ENCODE peak calls at places on chromosome 3, in nine cellular contexts. One of them, this sample, is unnamed.

GRCh38 chr3:17738219-17738618 is 4.2 kb downstream of the TBC1D5 start:
- DNase-seq in GM06990: no peak
- DNase-seq in T-helper 9 cell: no peak
- DNase-seq in iPS DF 19.7: no peak
- DNase-seq in SW 1271: no peak
- DNase-seq in amniotic stem cell: no peak
- DNase-seq in neural progenitor cell: no peak
- DNase-seq in NCI-H1417: no peak
- DNase-seq in COR-L47: no peak
- DNase-seq in this sample: no peak

GRCh38 chr3:31960793-31961431 is 20.1 kb downstream of the OSBPL10 start:
- DNase-seq in GM06990: no peak
- DNase-seq in T-helper 9 cell: no peak
- DNase-seq in iPS DF 19.7: no peak
- DNase-seq in SW 1271: peak; percentile 11
- DNase-seq in amniotic stem cell: no peak
- DNase-seq in neural progenitor cell: no peak
- DNase-seq in NCI-H1417: no peak
- DNase-seq in COR-L47: no peak
- DNase-seq in this sample: no peak

GRCh38 chr3:147651107-147651506 is 241.9 kb downstream of the ZIC1 start:
- DNase-seq in GM06990: no peak
- DNase-seq in T-helper 9 cell: no peak
- DNase-seq in iPS DF 19.7: no peak
- DNase-seq in SW 1271: no peak
- DNase-seq in amniotic stem cell: no peak
- DNase-seq in neural progenitor cell: no peak
- DNase-seq in NCI-H1417: no peak
- DNase-seq in COR-L47: no peak
- DNase-seq in this sample: no peak

GRCh38 chr3:9600597-9600996 is 47.0 kb upstream of the LHFPL4 start:
- DNase-seq in GM06990: no peak
- DNase-seq in T-helper 9 cell: no peak
- DNase-seq in iPS DF 19.7: no peak
- DNase-seq in SW 1271: no peak
- DNase-seq in amniotic stem cell: no peak
- DNase-seq in neural progenitor cell: no peak
- DNase-seq in NCI-H1417: peak; percentile 28
- DNase-seq in COR-L47: no peak
- DNase-seq in this sample: no peak

GRCh38 chr3:43759297-43759782 is 68.6 kb downstream of the ABHD5 start:
- DNase-seq in GM06990: no peak
- DNase-seq in T-helper 9 cell: no peak
- DNase-seq in iPS DF 19.7: no peak
- DNase-seq in SW 1271: peak; percentile 80
- DNase-seq in amniotic stem cell: no peak
- DNase-seq in neural progenitor cell: no peak
- DNase-seq in NCI-H1417: no peak
- DNase-seq in COR-L47: no peak
- DNase-seq in this sample: peak; percentile 89

GRCh38 chr3:130997291-130997690 is 29.3 kb downstream of the ASTE1 start:
- DNase-seq in GM06990: no peak
- DNase-seq in T-helper 9 cell: no peak
- DNase-seq in iPS DF 19.7: no peak
- DNase-seq in SW 1271: no peak
- DNase-seq in amniotic stem cell: no peak
- DNase-seq in neural progenitor cell: no peak
- DNase-seq in NCI-H1417: no peak
- DNase-seq in COR-L47: no peak
- DNase-seq in this sample: no peak

GRCh38 chr3:122902326-122902725 is 107.5 kb downstream of the SLC49A4 start:
- DNase-seq in GM06990: no peak
- DNase-seq in T-helper 9 cell: no peak
- DNase-seq in iPS DF 19.7: no peak
- DNase-seq in SW 1271: no peak
- DNase-seq in amniotic stem cell: no peak
- DNase-seq in neural progenitor cell: no peak
- DNase-seq in NCI-H1417: no peak
- DNase-seq in COR-L47: no peak
- DNase-seq in this sample: no peak

GRCh38 chr3:76138921-76139320 is 353.6 kb upstream of the ZNF717 start:
- DNase-seq in GM06990: no peak
- DNase-seq in T-helper 9 cell: no peak
- DNase-seq in iPS DF 19.7: no peak
- DNase-seq in SW 1271: no peak
- DNase-seq in amniotic stem cell: no peak
- DNase-seq in neural progenitor cell: no peak
- DNase-seq in NCI-H1417: no peak
- DNase-seq in COR-L47: no peak
- DNase-seq in this sample: no peak

GRCh38 chr3:188037116-188037718 is 116.7 kb upstream of the LPP start:
- DNase-seq in GM06990: no peak
- DNase-seq in T-helper 9 cell: no peak
- DNase-seq in iPS DF 19.7: no peak
- DNase-seq in SW 1271: peak; percentile 33
- DNase-seq in amniotic stem cell: no peak
- DNase-seq in neural progenitor cell: peak; percentile 52
- DNase-seq in NCI-H1417: no peak
- DNase-seq in COR-L47: no peak
- DNase-seq in this sample: no peak

GRCh38 chr3:131083190-131083863 is 56.6 kb downstream of the NEK11 start:
- DNase-seq in GM06990: peak; percentile 3
- DNase-seq in T-helper 9 cell: no peak
- DNase-seq in iPS DF 19.7: no peak
- DNase-seq in SW 1271: no peak
- DNase-seq in amniotic stem cell: no peak
- DNase-seq in neural progenitor cell: peak; percentile 67
- DNase-seq in NCI-H1417: peak; percentile 88
- DNase-seq in COR-L47: peak; percentile 99
- DNase-seq in this sample: no peak

GRCh38 chr3:12948891-12949711 is 107.7 kb upstream of the RPL32 start:
- DNase-seq in GM06990: no peak
- DNase-seq in T-helper 9 cell: no peak
- DNase-seq in iPS DF 19.7: no peak
- DNase-seq in SW 1271: no peak
- DNase-seq in amniotic stem cell: peak; percentile 31
- DNase-seq in neural progenitor cell: no peak
- DNase-seq in NCI-H1417: no peak
- DNase-seq in COR-L47: no peak
- DNase-seq in this sample: no peak

GRCh38 chr3:111732248-111732879 is 126.7 kb upstream of the PHLDB2 start:
- DNase-seq in GM06990: no peak
- DNase-seq in T-helper 9 cell: no peak
- DNase-seq in iPS DF 19.7: no peak
- DNase-seq in SW 1271: no peak
- DNase-seq in amniotic stem cell: no peak
- DNase-seq in neural progenitor cell: no peak
- DNase-seq in NCI-H1417: no peak
- DNase-seq in COR-L47: no peak
- DNase-seq in this sample: no peak

GRCh38 chr3:120559228-120560061 is 36.7 kb upstream of the NDUFB4 start:
- DNase-seq in GM06990: no peak
- DNase-seq in T-helper 9 cell: no peak
- DNase-seq in iPS DF 19.7: no peak
- DNase-seq in SW 1271: peak; percentile 45
- DNase-seq in amniotic stem cell: peak; percentile 62
- DNase-seq in neural progenitor cell: peak; percentile 81
- DNase-seq in NCI-H1417: peak; percentile 70
- DNase-seq in COR-L47: no peak
- DNase-seq in this sample: peak; percentile 72

GRCh38 chr3:150133293-150133692 is 162.6 kb upstream of the PFN2 start:
- DNase-seq in GM06990: no peak
- DNase-seq in T-helper 9 cell: no peak
- DNase-seq in iPS DF 19.7: no peak
- DNase-seq in SW 1271: no peak
- DNase-seq in amniotic stem cell: no peak
- DNase-seq in neural progenitor cell: no peak
- DNase-seq in NCI-H1417: no peak
- DNase-seq in COR-L47: no peak
- DNase-seq in this sample: no peak

GRCh38 chr3:170162630-170163029 is 18.9 kb downstream of the PHC3 start:
- DNase-seq in GM06990: no peak
- DNase-seq in T-helper 9 cell: no peak
- DNase-seq in iPS DF 19.7: no peak
- DNase-seq in SW 1271: no peak
- DNase-seq in amniotic stem cell: no peak
- DNase-seq in neural progenitor cell: no peak
- DNase-seq in NCI-H1417: no peak
- DNase-seq in COR-L47: no peak
- DNase-seq in this sample: no peak

GRCh38 chr3:126986001-126986400 is 3.1 kb downstream of the PLXNA1 start:
- DNase-seq in GM06990: no peak
- DNase-seq in T-helper 9 cell: no peak
- DNase-seq in iPS DF 19.7: no peak
- DNase-seq in SW 1271: no peak
- DNase-seq in amniotic stem cell: no peak
- DNase-seq in neural progenitor cell: no peak
- DNase-seq in NCI-H1417: peak; percentile 67
- DNase-seq in COR-L47: peak; percentile 92
- DNase-seq in this sample: no peak

GRCh38 chr3:55669133-55669532 is 182.0 kb upstream of the WNT5A start:
- DNase-seq in GM06990: no peak
- DNase-seq in T-helper 9 cell: no peak
- DNase-seq in iPS DF 19.7: no peak
- DNase-seq in SW 1271: no peak
- DNase-seq in amniotic stem cell: no peak
- DNase-seq in neural progenitor cell: no peak
- DNase-seq in NCI-H1417: no peak
- DNase-seq in COR-L47: no peak
- DNase-seq in this sample: no peak

GRCh38 chr3:105593315-105593714 is 226.6 kb downstream of the ALCAM start:
- DNase-seq in GM06990: no peak
- DNase-seq in T-helper 9 cell: no peak
- DNase-seq in iPS DF 19.7: no peak
- DNase-seq in SW 1271: no peak
- DNase-seq in amniotic stem cell: no peak
- DNase-seq in neural progenitor cell: no peak
- DNase-seq in NCI-H1417: no peak
- DNase-seq in COR-L47: no peak
- DNase-seq in this sample: no peak

This sample was measured in stromal cell of bone marrow.